ENCODE peak calls at places on chromosomes 1 and 21, in seven cellular contexts. Z is endodermal cell; E is NCI-H1694 treated with DMSO at 0.1 percent for 48 hours; S is GM12891; M is Daoy; F is activated CD8-positive, alpha-beta memory T cell treated with anti-CD3 and anti-CD28 coated beads for 48 hours; H is activated CD4-positive, alpha-beta T cell treated with anti-CD3 and anti-CD28 coated beads for 48 hours. N is an unnamed sample.

GRCh38 chr21:24870633-24871032 is 736.6 kb downstream of the MRPL39 start:
- DNase-seq in Z (no peak), E (no peak), S (no peak), M (no peak), F (no peak), H (no peak), N (no peak)

GRCh38 chr1:31476891-31477846 is 64.2 kb downstream of the SERINC2 start:
- DNase-seq in Z (no peak), E (peak; percentile 11), S (no peak), M (peak; percentile 65), F (no peak), H (no peak), N (no peak)

GRCh38 chr1:6099787-6100765 is 54.4 kb downstream of the KCNAB2 start:
- DNase-seq in Z (no peak), E (no peak), S (no peak), M (no peak), F (no peak), H (no peak), N (no peak)

GRCh38 chr1:240732390-240732789 is 120.4 kb upstream of the GREM2 start:
- DNase-seq in Z (no peak), E (peak; percentile 88), S (peak; percentile 14), M (peak; percentile 57), F (no peak), H (no peak), N (no peak)

GRCh38 chr1:44293761-44294315 is 61.2 kb downstream of the ERI3 start:
- DNase-seq in Z (no peak), E (peak; percentile 11), S (no peak), M (no peak), F (no peak), H (no peak), N (no peak)

GRCh38 chr21:36120304-36120902 is 14.5 kb upstream of the CBR3 start:
- DNase-seq in Z (no peak), E (no peak), S (no peak), M (no peak), F (no peak), H (no peak), N (no peak)

GRCh38 chr1:20486457-20487235 is 636 bp upstream of the CAMK2N1 start:
- DNase-seq in Z (peak; percentile 89), E (peak; percentile 49), S (no peak), M (peak; percentile 53), F (no peak), H (no peak), N (no peak)

GRCh38 chr1:99441234-99442095 is 177.2 kb downstream of the PLPPR4 start:
- DNase-seq in Z (no peak), E (no peak), S (no peak), M (peak; percentile 69), F (no peak), H (peak; percentile 14), N (no peak)

GRCh38 chr1:149844096-149844495 is 55.3 kb upstream of the BOLA1 start:
- DNase-seq in Z (peak; percentile 38), E (no peak), S (no peak), M (peak; percentile 58), F (no peak), H (peak; percentile 20), N (no peak)

GRCh38 chr1:234584431-234584805 is 25.6 kb downstream of the IRF2BP2 start:
- DNase-seq in Z (no peak), E (no peak), S (no peak), M (no peak), F (no peak), H (no peak), N (no peak)

GRCh38 chr1:23597635-23598388 is 38.5 kb upstream of the ID3 start:
- DNase-seq in Z (peak; percentile 71), E (no peak), S (no peak), M (no peak), F (no peak), H (no peak), N (no peak)

GRCh38 chr1:240611619-240612490 is at the start of gene GREM2:
- DNase-seq in Z (peak; percentile 88), E (peak; percentile 60), S (peak; percentile 27), M (peak; percentile 74), F (no peak), H (peak; percentile 61), N (peak; percentile 7)

GRCh38 chr1:84164156-84164555 is 20.1 kb downstream of the PRKACB start:
- DNase-seq in Z (no peak), E (peak; percentile 63), S (no peak), M (no peak), F (no peak), H (no peak), N (no peak)

GRCh38 chr1:52403566-52404115 is 582 bp downstream of the ORC1 start:
- DNase-seq in Z (peak; percentile 84), E (peak; percentile 38), S (peak; percentile 36), M (peak; percentile 85), F (peak; percentile 23), H (peak; percentile 72), N (peak; percentile 41)

GRCh38 chr1:6185635-6186382 is 5.7 kb upstream of the CHD5 start:
- DNase-seq in Z (peak; percentile 77), E (peak; percentile 16), S (no peak), M (no peak), F (no peak), H (peak; percentile 48), N (no peak)

GRCh38 chr1:110606784-110607662 is 865 bp upstream of the KCNA2 start:
- DNase-seq in Z (peak; percentile 81), E (no peak), S (peak; percentile 39), M (peak; percentile 51), F (no peak), H (peak; percentile 24), N (no peak)

GRCh38 chr1:15492572-15492971 is 16.7 kb downstream of the CELA2B start:
- DNase-seq in Z (no peak), E (no peak), S (no peak), M (no peak), F (no peak), H (no peak), N (no peak)

GRCh38 chr1:45857101-45857700 is 53.8 kb downstream of the MAST2 start:
- DNase-seq in Z (no peak), E (no peak), S (no peak), M (no peak), F (no peak), H (no peak), N (no peak)

GRCh38 chr1:209697082-209697481 is 7.6 kb upstream of the HSD11B1 start:
- DNase-seq in Z (no peak), E (no peak), S (no peak), M (no peak), F (no peak), H (no peak), N (no peak)

GRCh38 chr1:203075249-203076030 is 10.4 kb downstream of the MYOG start:
- DNase-seq in Z (peak; percentile 64), E (no peak), S (no peak), M (no peak), F (no peak), H (peak; percentile 22), N (no peak)

GRCh38 chr1:225766967-225767413 is 10.6 kb upstream of the SRP9 start:
- DNase-seq in Z (no peak), E (peak; percentile 94), S (no peak), M (peak; percentile 94), F (no peak), H (no peak), N (no peak)

GRCh38 chr1:46549697-46550681 is 1.5 kb downstream of the KNCN start:
- DNase-seq in Z (peak; percentile 70), E (peak; percentile 55), S (no peak), M (peak; percentile 63), F (no peak), H (no peak), N (no peak)

GRCh38 chr1:15187175-15187810 is 33.7 kb downstream of the TMEM51 start:
- DNase-seq in Z (no peak), E (no peak), S (no peak), M (no peak), F (no peak), H (no peak), N (no peak)

GRCh38 chr1:200279810-200280411 is 129.9 kb downstream of the ZNF281 start:
- DNase-seq in Z (peak; percentile 90), E (peak; percentile 10), S (no peak), M (peak; percentile 68), F (no peak), H (peak; percentile 45), N (no peak)

GRCh38 chr21:25361765-25362164 is 245.5 kb downstream of the MRPL39 start:
- DNase-seq in Z (no peak), E (no peak), S (no peak), M (no peak), F (no peak), H (no peak), N (no peak)

GRCh38 chr1:76724816-76725215 is 142.5 kb upstream of the ST6GALNAC5 start:
- DNase-seq in Z (no peak), E (no peak), S (no peak), M (no peak), F (no peak), H (no peak), N (no peak)

GRCh38 chr1:115295904-115296696 is 41.9 kb downstream of the NGF start:
- DNase-seq in Z (no peak), E (no peak), S (no peak), M (no peak), F (no peak), H (no peak), N (no peak)

GRCh38 chr1:171142081-171142450 is 43.0 kb upstream of the FMO2 start:
- DNase-seq in Z (no peak), E (no peak), S (no peak), M (no peak), F (no peak), H (no peak), N (no peak)

GRCh38 chr1:66563094-66563800 is 29.3 kb downstream of the SGIP1 start:
- DNase-seq in Z (peak; percentile 63), E (no peak), S (no peak), M (peak; percentile 85), F (no peak), H (no peak), N (no peak)

GRCh38 chr1:27473755-27474154 is 16.2 kb downstream of the WASF2 start:
- DNase-seq in Z (no peak), E (no peak), S (no peak), M (no peak), F (no peak), H (no peak), N (no peak)

GRCh38 chr1:218898921-218899320 is 274.8 kb upstream of the LYPLAL1 start:
- DNase-seq in Z (no peak), E (no peak), S (no peak), M (no peak), F (no peak), H (no peak), N (no peak)

GRCh38 chr1:52633291-52633754 is 355 bp downstream of the SHISAL2A start:
- DNase-seq in Z (peak; percentile 85), E (no peak), S (peak; percentile 30), M (peak; percentile 15), F (no peak), H (peak; percentile 50), N (peak; percentile 31)

GRCh38 chr1:10779201-10779600 is 17.2 kb downstream of the CASZ1 start:
- DNase-seq in Z (no peak), E (no peak), S (no peak), M (peak; percentile 92), F (no peak), H (no peak), N (no peak)

GRCh38 chr1:2190491-2190976 is 4.0 kb downstream of the FAAP20 start:
- DNase-seq in Z (peak; percentile 58), E (no peak), S (no peak), M (no peak), F (no peak), H (no peak), N (no peak)

GRCh38 chr1:90614872-90615271 is 102.2 kb downstream of the BARHL2 start:
- DNase-seq in Z (no peak), E (peak; percentile 10), S (no peak), M (no peak), F (no peak), H (no peak), N (no peak)

GRCh38 chr1:23210963-23211362 is 6.3 kb downstream of the HTR1D start:
- DNase-seq in Z (no peak), E (no peak), S (no peak), M (no peak), F (no peak), H (no peak), N (no peak)

GRCh38 chr1:103087261-103087660 is 21.1 kb downstream of the COL11A1 start:
- DNase-seq in Z (no peak), E (no peak), S (no peak), M (no peak), F (no peak), H (no peak), N (no peak)

GRCh38 chr1:204348722-204349121 is 11.0 kb downstream of the PLEKHA6 start:
- DNase-seq in Z (peak; percentile 64), E (no peak), S (no peak), M (peak; percentile 43), F (no peak), H (no peak), N (no peak)